ENCODE peak calls at places on chromosomes 1 and 21, in nine cellular contexts. I, G, B, P, F, L, Q, M and K are unnamed samples.

GRCh38 chr1:41013812-41014211 is 7.7 kb downstream of the SLFNL1 start:
- DNase-seq in I (peak), G (no peak), B (no peak), P (no peak), F (no peak), L (no peak), Q (no peak), M (no peak), K (no peak)

GRCh38 chr1:171741872-171742576 is at the start of gene VAMP4:
- DNase-seq in I (peak), G (peak), B (peak), P (no peak), F (peak), L (peak), Q (peak), M (peak), K (peak)

GRCh38 chr1:145823565-145824498 is at the start of the genes POLR3C and RNF115:
- DNase-seq in I (peak), G (peak), B (peak), P (peak), F (peak), L (peak), Q (peak), M (peak), K (peak)

GRCh38 chr1:28045777-28046176 is 42.6 kb downstream of the EYA3 start:
- DNase-seq in I (no peak), G (no peak), B (peak), P (no peak), F (no peak), L (no peak), Q (no peak), M (no peak), K (no peak)

GRCh38 chr1:26696645-26697440 is 1.0 kb downstream of the ARID1A start:
- DNase-seq in I (peak), G (peak), B (no peak), P (no peak), F (no peak), L (peak), Q (peak), M (no peak), K (peak)

GRCh38 chr1:167676205-167676915 is 45.4 kb upstream of the MPZL1 start:
- DNase-seq in I (no peak), G (no peak), B (no peak), P (no peak), F (no peak), L (no peak), Q (no peak), M (no peak), K (no peak)

GRCh38 chr1:45522324-45523104 is 830 bp upstream of the PRDX1 start:
- DNase-seq in I (no peak), G (no peak), B (no peak), P (peak), F (no peak), L (no peak), Q (peak), M (no peak), K (no peak)

GRCh38 chr1:198443374-198444233 is 96.9 kb downstream of the ATP6V1G3 start:
- DNase-seq in I (no peak), G (no peak), B (peak), P (peak), F (no peak), L (no peak), Q (no peak), M (peak), K (no peak)

GRCh38 chr1:21175324-21175669 is 1.4 kb downstream of the EIF4G3 start:
- DNase-seq in I (no peak), G (peak), B (peak), P (no peak), F (no peak), L (peak), Q (no peak), M (peak), K (no peak)

GRCh38 chr1:28193701-28194161 is 17.2 kb upstream of the PTAFR start:
- DNase-seq in I (no peak), G (no peak), B (peak), P (no peak), F (no peak), L (no peak), Q (no peak), M (no peak), K (no peak)

GRCh38 chr1:109611951-109612310 is 7.5 kb downstream of the GNAT2 start:
- DNase-seq in I (no peak), G (no peak), B (no peak), P (no peak), F (no peak), L (no peak), Q (no peak), M (no peak), K (no peak)

GRCh38 chr1:155091071-155092051 is 12.7 kb downstream of the EFNA3 start:
- DNase-seq in I (peak), G (peak), B (peak), P (no peak), F (peak), L (peak), Q (peak), M (peak), K (peak)

GRCh38 chr1:187509091-187509490 is 680.3 kb downstream of the PLA2G4A start:
- DNase-seq in I (no peak), G (no peak), B (no peak), P (no peak), F (no peak), L (no peak), Q (no peak), M (peak), K (no peak)

GRCh38 chr1:35226546-35226945 is 33.6 kb upstream of the SFPQ start:
- DNase-seq in I (no peak), G (no peak), B (no peak), P (no peak), F (no peak), L (no peak), Q (no peak), M (no peak), K (no peak)

GRCh38 chr1:63368131-63368530 is 704 bp downstream of the ALG6 start:
- DNase-seq in I (no peak), G (no peak), B (no peak), P (no peak), F (no peak), L (no peak), Q (no peak), M (peak), K (no peak)

GRCh38 chr1:35557118-35557610 is at the start of gene KIAA0319L:
- DNase-seq in I (peak), G (no peak), B (no peak), P (no peak), F (peak), L (peak), Q (peak), M (no peak), K (peak)

GRCh38 chr1:232620356-232620841 is 9.5 kb downstream of the SIPA1L2 start:
- DNase-seq in I (no peak), G (no peak), B (peak), P (no peak), F (no peak), L (peak), Q (peak), M (peak), K (no peak)

GRCh38 chr21:34674467-34674866 is 5.7 kb downstream of the CLIC6 start:
- DNase-seq in I (no peak), G (no peak), B (no peak), P (no peak), F (no peak), L (no peak), Q (no peak), M (no peak), K (no peak)

GRCh38 chr1:163093579-163093978 is 24.4 kb downstream of the RGS4 start:
- DNase-seq in I (no peak), G (no peak), B (no peak), P (no peak), F (no peak), L (no peak), Q (no peak), M (no peak), K (no peak)

GRCh38 chr1:155976062-155976912 is 2.1 kb downstream of the ARHGEF2 start:
- DNase-seq in I (no peak), G (peak), B (peak), P (no peak), F (no peak), L (peak), Q (peak), M (peak), K (no peak)

GRCh38 chr1:19336543-19336942 is 24.4 kb downstream of the SLC66A1 start:
- DNase-seq in I (no peak), G (no peak), B (peak), P (no peak), F (no peak), L (no peak), Q (no peak), M (no peak), K (no peak)

GRCh38 chr1:181754103-181754502 is 270.8 kb downstream of the CACNA1E start:
- DNase-seq in I (no peak), G (no peak), B (no peak), P (no peak), F (no peak), L (no peak), Q (no peak), M (no peak), K (no peak)

GRCh38 chr1:63662846-63663245 is 69.6 kb downstream of the PGM1 start:
- DNase-seq in I (no peak), G (no peak), B (peak), P (no peak), F (no peak), L (no peak), Q (no peak), M (peak), K (no peak)

GRCh38 chr1:234709473-234710279 is 99.7 kb upstream of the IRF2BP2 start:
- DNase-seq in I (no peak), G (no peak), B (no peak), P (no peak), F (no peak), L (peak), Q (no peak), M (no peak), K (no peak)

GRCh38 chr21:27564684-27565280 is 597.9 kb upstream of the ADAMTS5 start:
- DNase-seq in I (peak), G (no peak), B (peak), P (no peak), F (no peak), L (peak), Q (peak), M (peak), K (no peak)

GRCh38 chr21:45467221-45467779 is 62.3 kb downstream of the COL18A1 start:
- DNase-seq in I (no peak), G (no peak), B (peak), P (no peak), F (no peak), L (no peak), Q (no peak), M (no peak), K (no peak)

GRCh38 chr1:113924473-113924872 is 4.7 kb upstream of the HIPK1 start:
- DNase-seq in I (no peak), G (no peak), B (no peak), P (no peak), F (no peak), L (no peak), Q (no peak), M (no peak), K (no peak)

GRCh38 chr1:25909062-25909461 is 2.8 kb upstream of the STMN1 start:
- DNase-seq in I (no peak), G (no peak), B (no peak), P (no peak), F (no peak), L (no peak), Q (no peak), M (no peak), K (no peak)

GRCh38 chr1:198681831-198682756 is 43.3 kb downstream of the PTPRC start:
- DNase-seq in I (no peak), G (peak), B (peak), P (peak), F (no peak), L (peak), Q (no peak), M (peak), K (peak)

GRCh38 chr1:107727866-107728265 is 237.1 kb downstream of the VAV3 start:
- DNase-seq in I (no peak), G (no peak), B (no peak), P (no peak), F (no peak), L (no peak), Q (no peak), M (no peak), K (no peak)

GRCh38 chr1:62176597-62177312 is 17.9 kb upstream of the L1TD1 start:
- DNase-seq in I (no peak), G (no peak), B (no peak), P (no peak), F (no peak), L (no peak), Q (no peak), M (no peak), K (no peak)

GRCh38 chr1:30757196-30757949 is at the start of gene LAPTM5:
- DNase-seq in I (peak), G (peak), B (no peak), P (no peak), F (no peak), L (peak), Q (peak), M (peak), K (no peak)

GRCh38 chr1:47465605-47466004 is 27.8 kb downstream of the FOXD2 start:
- DNase-seq in I (no peak), G (no peak), B (no peak), P (no peak), F (no peak), L (no peak), Q (no peak), M (no peak), K (peak)

GRCh38 chr1:26041401-26041800 is 4.5 kb downstream of the SLC30A2 start:
- DNase-seq in I (no peak), G (no peak), B (no peak), P (no peak), F (no peak), L (no peak), Q (no peak), M (no peak), K (peak)

GRCh38 chr1:119097380-119097779 is 43.1 kb downstream of the WARS2 start:
- DNase-seq in I (no peak), G (no peak), B (peak), P (no peak), F (no peak), L (no peak), Q (no peak), M (peak), K (no peak)

GRCh38 chr1:68024635-68025338 is 25.6 kb downstream of the DIRAS3 start:
- DNase-seq in I (no peak), G (no peak), B (no peak), P (no peak), F (no peak), L (no peak), Q (no peak), M (no peak), K (no peak)

GRCh38 chr1:1683104-1683905 is 9.3 kb downstream of the SLC35E2B start:
- DNase-seq in I (no peak), G (no peak), B (no peak), P (no peak), F (no peak), L (no peak), Q (no peak), M (no peak), K (peak)

GRCh38 chr1:1680912-1681273 is 11.7 kb downstream of the SLC35E2B start:
- DNase-seq in I (no peak), G (no peak), B (no peak), P (no peak), F (no peak), L (no peak), Q (no peak), M (no peak), K (no peak)

GRCh38 chr1:1680031-1680911 is 12.3 kb downstream of the SLC35E2B start:
- DNase-seq in I (no peak), G (no peak), B (no peak), P (no peak), F (no peak), L (no peak), Q (no peak), M (no peak), K (peak)

GRCh38 chr1:1677718-1678580 is 14.6 kb downstream of the SLC35E2B start:
- DNase-seq in I (peak), G (peak), B (no peak), P (no peak), F (no peak), L (no peak), Q (no peak), M (no peak), K (peak)

DNA sequence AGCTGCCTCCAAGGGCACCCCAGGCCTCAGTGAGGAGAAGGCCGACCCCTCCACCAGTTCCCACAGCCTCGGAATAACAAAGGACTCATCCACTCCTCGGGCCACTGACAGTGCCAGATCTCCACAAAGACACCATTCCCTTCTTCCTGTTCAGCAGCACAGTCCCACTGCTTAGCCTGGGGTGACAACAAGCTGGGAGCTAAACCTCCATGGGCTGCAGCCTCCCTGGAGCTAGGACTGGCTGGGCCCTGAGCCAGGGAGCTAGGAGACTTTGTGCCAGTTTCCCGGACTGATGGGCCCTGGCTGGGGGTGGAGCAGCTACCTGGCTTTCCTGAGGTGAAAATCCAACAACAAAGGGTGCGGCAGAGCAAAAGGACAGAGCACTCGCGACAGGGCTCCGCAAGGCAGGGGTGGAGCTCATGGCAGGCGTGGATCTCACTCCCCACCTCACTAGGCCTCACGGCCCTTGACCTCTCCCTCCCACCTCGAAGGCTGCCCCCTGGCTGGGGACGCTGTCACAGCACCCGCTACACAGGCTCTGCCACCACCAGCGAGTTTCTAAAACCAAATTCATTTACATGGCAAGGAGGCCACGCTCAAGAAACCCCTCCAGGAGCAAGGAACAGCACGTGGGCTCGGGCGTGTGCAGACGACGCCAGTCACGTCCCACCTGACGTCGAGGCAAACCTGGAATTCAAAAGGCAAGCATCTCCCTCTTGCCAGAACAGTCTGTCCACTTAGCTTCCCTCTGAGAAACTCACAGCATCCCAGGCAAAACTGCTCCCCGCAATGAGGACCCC is 13.8 kb downstream of the SLC35E2B start:
- DNase-seq in I (peak), G (peak), B (no peak), P (no peak), F (no peak), L (no peak), Q (no peak), M (no peak), K (no peak)
- TF ChIP-seq CTCF in I (peak), G (no peak), B (peak), P (peak), F (no peak), L (no peak), Q (no peak), M (no peak), K (no peak)

GRCh38 chr1:1779691-1780597 is 1.7 kb upstream of the NADK start:
- DNase-seq in I (no peak), G (peak), B (peak), P (no peak), F (no peak), L (peak), Q (no peak), M (peak), K (no peak)

GRCh38 chr1:1777510-1777909 is 760 bp downstream of the NADK start:
- DNase-seq in I (no peak), G (no peak), B (no peak), P (no peak), F (no peak), L (peak), Q (no peak), M (peak), K (no peak)

GRCh38 chr1:1780598-1781525 is 2.6 kb upstream of the NADK start:
- DNase-seq in I (no peak), G (no peak), B (no peak), P (no peak), F (no peak), L (no peak), Q (no peak), M (no peak), K (no peak)

GRCh38 chr1:1777950-1778826 is at the start of gene NADK:
- DNase-seq in I (peak), G (peak), B (peak), P (no peak), F (no peak), L (peak), Q (peak), M (peak), K (peak)

GRCh38 chr1:1778827-1779675 is 781 bp upstream of the NADK start:
- DNase-seq in I (peak), G (peak), B (peak), P (no peak), F (peak), L (peak), Q (peak), M (no peak), K (peak)
- TF ChIP-seq CTCF in I (peak), G (peak), B (peak), P (peak), F (no peak), L (no peak), Q (no peak), M (no peak), K (no peak)

DNA sequence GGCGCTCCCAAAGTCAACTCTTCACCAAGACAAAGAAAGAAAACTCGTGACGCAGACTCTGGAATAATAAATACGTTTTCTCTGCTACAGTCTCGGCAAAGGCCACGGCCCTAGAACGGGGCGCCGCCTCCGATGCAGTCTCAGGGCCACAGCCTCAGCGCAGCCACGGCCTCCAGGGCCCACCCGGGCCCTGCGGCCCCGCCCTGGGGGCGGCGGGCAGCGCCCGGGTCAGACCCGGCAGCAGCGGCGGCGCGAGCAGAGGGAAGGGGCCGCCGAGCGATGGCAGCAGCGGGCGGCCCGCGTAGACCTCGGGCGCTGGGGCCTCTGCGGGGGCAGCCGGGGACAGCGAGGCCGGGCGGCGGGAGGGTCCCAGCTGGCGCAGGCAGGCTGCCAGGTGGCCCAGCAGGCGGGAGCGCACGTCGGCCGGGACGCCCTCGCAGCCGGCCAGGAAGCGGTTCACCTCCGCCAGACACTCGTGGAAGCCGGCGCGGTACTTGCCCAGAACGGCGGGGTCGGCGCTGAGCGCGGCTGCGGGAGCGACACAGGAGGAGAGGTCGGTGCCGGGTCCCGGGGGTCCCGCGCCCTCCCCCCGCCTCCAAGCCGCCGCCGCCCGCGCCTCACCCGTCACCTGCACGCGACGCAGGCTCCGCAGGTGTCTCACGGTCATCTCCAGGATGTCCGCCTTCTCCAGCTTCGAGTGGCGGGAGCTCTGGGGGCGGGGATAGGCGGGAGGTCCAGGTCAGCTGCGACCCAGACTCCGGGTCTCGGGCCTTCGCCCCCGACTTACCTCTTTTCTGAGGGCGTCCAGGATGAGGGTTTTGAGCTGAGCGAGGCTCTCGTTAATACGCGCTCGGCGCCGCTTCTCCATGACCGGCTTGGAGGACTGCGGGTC is 746 bp downstream of the HES4 start:
- DNase-seq in I (peak), G (no peak), B (peak), P (no peak), F (no peak), L (no peak), Q (peak), M (peak), K (peak)
- TF ChIP-seq CTCF in I (no peak), G (no peak), B (no peak), P (no peak), F (no peak), L (no peak), Q (no peak), M (no peak), K (no peak)

GRCh38 chr1:151968791-151969399 is 24.8 kb downstream of the S100A10 start:
- DNase-seq in I (no peak), G (no peak), B (no peak), P (no peak), F (no peak), L (no peak), Q (no peak), M (no peak), K (no peak)
- TF ChIP-seq CTCF in I (no peak), G (no peak), B (peak), P (no peak), F (no peak), L (no peak), Q (no peak), M (no peak), K (no peak)

GRCh38 chr1:36612881-36613280 is 130.2 kb upstream of the CSF3R start:
- DNase-seq in I (peak), G (no peak), B (no peak), P (no peak), F (no peak), L (peak), Q (no peak), M (no peak), K (no peak)
- TF ChIP-seq CTCF in I (no peak), G (no peak), B (no peak), P (no peak), F (no peak), L (no peak), Q (no peak), M (no peak), K (no peak)